ENCODE peak calls at places on chromosomes 12 and 14, in eight cellular contexts. Q is IMR-90; E is breast epithelium; K is tibial artery; Z is thoracic aorta; T is GM06990; B is K562; W is CD8-positive, alpha-beta T cell. S is an unnamed sample. For H3K36me3, the result is how much of the 10 kb centered on the place peaks cover.

GRCh38 chr14:50883827-50884197 is 12.0 kb downstream of the ABHD12B start:
- DNase-seq in B (no peak), K (no peak), E (no peak), W (no peak), T (no peak), Q (no peak), Z (no peak), S (no peak)

GRCh38 chr12:39660101-39660500 is 40.5 kb upstream of the ABCD2 start:
- DNase-seq in K (no peak), E (no peak), Q (no peak), B (no peak), W (no peak), T (no peak), Z (no peak), S (no peak)

GRCh38 chr14:103404920-103405319 is 19.7 kb downstream of the MARK3 start:
- DNase-seq in B (no peak), W (no peak), Z (no peak), Q (no peak), T (no peak), K (no peak), E (no peak), S (no peak)

GRCh38 chr12:105769486-105769885 is 369.3 kb downstream of the NUAK1 start:
- DNase-seq in Q (peak), K (no peak), T (no peak), B (no peak), E (no peak), W (no peak), Z (no peak), S (no peak)

GRCh38 chr12:109758406-109759075 is 44.9 kb downstream of the FAM222A start:
- DNase-seq in Q (no peak), Z (no peak), T (no peak), E (peak), B (no peak), W (no peak), K (peak), S (no peak)

GRCh38 chr14:55430024-55430690 is 10.3 kb downstream of the TBPL2 start:
- DNase-seq in Z (peak), K (no peak), B (peak), E (no peak), W (no peak), Q (peak), T (peak), S (peak)

GRCh38 chr12:1126089-1126488 is 135.1 kb downstream of the ERC1 start:
- DNase-seq in Q (no peak), K (no peak), B (no peak), Z (no peak), W (no peak), T (no peak), E (no peak), S (no peak)

GRCh38 chr14:103628684-103629502 is at the start of gene KLC1:
- DNase-seq in Z (peak), T (peak), B (peak), Q (peak), W (peak), E (peak), K (peak), S (peak)

GRCh38 chr14:67420102-67420739 is 8.3 kb upstream of the PLEK2 start:
- DNase-seq in Z (no peak), B (peak), W (no peak), K (no peak), E (no peak), Q (no peak), T (no peak), S (no peak)

DNA sequence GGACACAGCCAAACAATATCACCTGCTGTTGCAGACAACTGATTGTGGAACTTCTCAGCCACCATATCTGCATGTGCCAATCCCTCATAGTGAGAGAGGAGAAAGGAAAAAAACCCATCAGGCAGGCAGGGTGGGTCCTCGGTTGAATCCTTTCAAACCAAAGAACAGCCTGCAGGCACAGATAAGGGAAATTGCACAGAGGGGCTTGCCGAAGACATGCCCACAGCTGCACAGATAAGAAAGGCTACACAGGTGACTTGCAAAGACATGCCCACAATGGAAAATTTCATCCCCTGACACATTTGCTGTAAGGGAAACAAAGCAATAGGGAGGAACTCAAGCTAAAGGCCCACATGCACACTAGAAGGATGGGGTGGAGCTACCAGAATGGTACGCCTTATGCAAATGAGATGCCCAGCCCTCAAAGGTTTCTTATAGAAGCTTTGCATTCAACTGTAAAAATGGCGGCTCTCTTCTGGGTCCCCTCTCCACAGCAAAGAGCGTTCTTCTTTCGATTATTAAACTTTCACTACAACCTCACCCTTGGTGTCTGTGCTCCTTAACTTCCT is 170.0 kb upstream of the TMPO start:
- DNase-seq in K (no peak), E (no peak), T (no peak), W (no peak), Z (no peak), B (no peak), Q (no peak), S (peak)
- H3K36me3 ChIP-seq in K (under half), E (under half), T (under half), W (under half), Z (under half), B (under half), Q (under half), S (under half)

GRCh38 chr12:55983229-55983849 is 9.5 kb downstream of the RAB5B start:
- DNase-seq in E (no peak), Z (no peak), B (no peak), W (no peak), K (no peak), T (no peak), Q (no peak), S (no peak)

GRCh38 chr12:55979069-55979468 is 5.2 kb downstream of the RAB5B start:
- DNase-seq in B (no peak), W (no peak), T (no peak), Z (no peak), E (no peak), K (no peak), Q (no peak), S (no peak)

GRCh38 chr12:55978393-55978792 is 4.5 kb downstream of the RAB5B start:
- DNase-seq in Q (no peak), B (no peak), E (no peak), W (no peak), K (no peak), T (no peak), Z (no peak), S (no peak)

GRCh38 chr12:55982319-55982936 is 8.6 kb downstream of the RAB5B start:
- DNase-seq in Z (no peak), W (no peak), K (no peak), T (peak), B (no peak), Q (no peak), E (no peak), S (no peak)
- H3K36me3 ChIP-seq in Z (under half), W (under half), K (under half), T (under half), B (under half), Q (under half), E (under half), S (under half)

GRCh38 chr14:21501568-21501967 is 9.6 kb downstream of the METTL3 start:
- DNase-seq in E (no peak), T (no peak), B (no peak), K (no peak), Q (no peak), W (no peak), Z (no peak), S (no peak)
- H3K36me3 ChIP-seq in E (under half), T (under half), B (half or more), K (under half), Q (under half), W (under half), Z (under half), S (under half)

GRCh38 chr14:88597601-88598000 is 34.8 kb downstream of the ZC3H14 start:
- DNase-seq in E (no peak), W (no peak), Q (no peak), K (no peak), Z (no peak), B (no peak), T (no peak), S (no peak)
- H3K36me3 ChIP-seq in E (under half), W (under half), Q (under half), K (half or more), Z (under half), B (half or more), T (under half), S (under half)

GRCh38 chr12:132718644-132719043 is 8.0 kb downstream of the PGAM5 start:
- DNase-seq in W (no peak), T (no peak), Z (no peak), Q (no peak), E (no peak), B (no peak), K (no peak), S (no peak)

GRCh38 chr12:132717531-132718387 is 7.1 kb downstream of the PGAM5 start:
- DNase-seq in B (no peak), Q (no peak), E (no peak), T (no peak), Z (no peak), K (no peak), W (no peak), S (no peak)

GRCh38 chr12:132715874-132716273 is 5.2 kb downstream of the PGAM5 start:
- DNase-seq in E (no peak), K (no peak), T (no peak), B (no peak), Q (no peak), Z (no peak), W (no peak), S (no peak)

GRCh38 chr12:132717011-132717410 is 6.4 kb downstream of the PGAM5 start:
- DNase-seq in K (no peak), W (no peak), E (no peak), Q (no peak), T (no peak), Z (no peak), B (no peak), S (no peak)

GRCh38 chr12:132716356-132716755 is 5.7 kb downstream of the PGAM5 start:
- DNase-seq in K (no peak), W (no peak), B (no peak), T (no peak), E (no peak), Z (no peak), Q (no peak), S (no peak)
- H3K36me3 ChIP-seq in K (under half), W (under half), B (half or more), T (under half), E (under half), Z (under half), Q (under half), S (under half)

GRCh38 chr12:57717846-57718640 is 20.5 kb downstream of the AGAP2 start:
- DNase-seq in Q (no peak), K (no peak), B (no peak), E (no peak), W (no peak), T (no peak), Z (no peak), S (no peak)
- H3K36me3 ChIP-seq in Q (half or more), K (half or more), B (half or more), E (under half), W (under half), T (under half), Z (half or more), S (under half)

GRCh38 chr12:57201219-57201618 is 15.4 kb upstream of the NXPH4 start:
- DNase-seq in Q (no peak), Z (no peak), B (no peak), W (no peak), E (no peak), K (no peak), T (no peak), S (no peak)
- H3K36me3 ChIP-seq in Q (half or more), Z (half or more), B (under half), W (under half), E (under half), K (half or more), T (under half), S (half or more)

GRCh38 chr12:49046129-49046895 is 14.3 kb downstream of the KMT2D start:
- DNase-seq in B (no peak), E (no peak), Z (no peak), K (no peak), W (no peak), T (no peak), Q (no peak), S (no peak)
- H3K36me3 ChIP-seq in B (half or more), E (under half), Z (half or more), K (half or more), W (half or more), T (half or more), Q (half or more), S (half or more)

GRCh38 chr14:95107711-95108110 is 49.6 kb downstream of the DICER1 start:
- DNase-seq in T (no peak), W (no peak), K (no peak), Z (no peak), Q (no peak), B (no peak), E (no peak), S (no peak)

GRCh38 chr14:95102678-95103039 is 54.7 kb downstream of the DICER1 start:
- DNase-seq in E (no peak), W (no peak), K (no peak), Q (no peak), B (no peak), Z (no peak), T (no peak), S (no peak)

GRCh38 chr14:95110178-95110577 is 47.2 kb downstream of the DICER1 start:
- DNase-seq in W (no peak), Z (no peak), T (no peak), Q (no peak), B (no peak), K (no peak), E (no peak), S (no peak)

GRCh38 chr14:95104911-95105310 is 52.4 kb downstream of the DICER1 start:
- DNase-seq in B (no peak), W (no peak), K (no peak), Q (no peak), E (no peak), T (no peak), Z (no peak), S (no peak)

GRCh38 chr14:95106966-95107365 is 50.4 kb downstream of the DICER1 start:
- DNase-seq in Q (peak), B (no peak), K (no peak), Z (no peak), E (no peak), T (no peak), W (no peak), S (peak)
- H3K36me3 ChIP-seq in Q (under half), B (half or more), K (half or more), Z (under half), E (under half), T (under half), W (under half), S (under half)

GRCh38 chr12:117145597-117146154 is 44.6 kb downstream of the FBXO21 start:
- DNase-seq in B (no peak), K (no peak), Q (no peak), W (no peak), Z (no peak), E (no peak), T (no peak), S (no peak)

GRCh38 chr12:117151195-117152031 is 38.9 kb downstream of the FBXO21 start:
- DNase-seq in T (no peak), W (no peak), E (no peak), K (peak), B (peak), Q (peak), Z (peak), S (peak)

GRCh38 chr12:117148642-117149041 is 41.6 kb downstream of the FBXO21 start:
- DNase-seq in B (peak), K (no peak), E (no peak), W (no peak), Z (no peak), T (no peak), Q (no peak), S (no peak)

GRCh38 chr12:117144599-117144998 is 45.4 kb upstream of the TESC start:
- DNase-seq in B (no peak), E (no peak), Z (no peak), T (no peak), W (no peak), Q (no peak), K (no peak), S (no peak)

DNA sequence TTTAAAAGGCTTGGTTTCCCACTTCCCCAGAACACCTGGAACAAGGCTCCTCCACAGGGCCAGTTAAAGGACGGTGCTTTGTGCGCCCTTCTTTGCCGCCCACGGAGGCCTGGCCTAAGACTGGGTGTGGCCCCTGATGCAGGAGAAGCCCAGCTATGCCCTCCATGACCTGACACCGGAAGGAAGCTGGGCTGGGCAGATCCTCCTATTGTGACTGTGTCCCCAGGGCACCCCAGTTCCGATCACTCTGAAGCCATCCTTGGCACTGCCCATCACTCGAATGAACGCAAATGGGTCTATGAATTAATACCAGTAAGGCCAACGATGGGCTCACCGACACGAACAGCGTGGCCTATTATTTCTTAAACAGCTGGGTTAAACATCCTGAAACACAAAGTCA is 42.6 kb downstream of the FBXO21 start:
- DNase-seq in Z (no peak), T (no peak), B (peak), Q (no peak), W (no peak), E (no peak), K (no peak), S (no peak)
- H3K36me3 ChIP-seq in Z (under half), T (under half), B (under half), Q (under half), W (under half), E (under half), K (under half), S (under half)

S was measured in bronchial epithelial cell.